ENCODE peak calls at places on chromosomes 7 and 10, in eight cellular contexts. K is stimulated activated CD4-positive, alpha-beta T cell treated with anti-CD3 and anti-CD28 coated beads, Interleukin-15, amount 100 ng/mL, for 1 hour; B is PC-3; O is left lung; N is hepatocyte; R is heart left ventricle; T is HT1080; F is activated naive CD4-positive, alpha-beta T cell treated with anti-CD3 and anti-CD28 coated beads for 36 hours. Z is an unnamed sample.

GRCh38 chr7:55405856-55406541 is 40.9 kb downstream of the LANCL2 start:
- DNase-seq in F (no peak), B (no peak), T (no peak), K (no peak), O (no peak), R (no peak), N (no peak), Z (no peak)

GRCh38 chr10:129890170-129890569 is 73.9 kb downstream of the EBF3 start:
- DNase-seq in O (no peak), N (no peak), F (no peak), K (no peak), T (no peak), R (no peak), B (no peak), Z (no peak)

GRCh38 chr10:88934900-88935672 is 17.5 kb downstream of the ACTA2 start:
- DNase-seq in F (peak), N (peak), O (peak), B (peak), R (peak), T (peak), K (peak), Z (peak)

GRCh38 chr10:28592953-28593352 is 60.0 kb downstream of the WAC start:
- DNase-seq in N (peak), F (no peak), K (no peak), B (peak), O (no peak), T (peak), R (no peak), Z (no peak)

GRCh38 chr10:14578060-14578952 is 196.4 kb downstream of the FAM107B start:
- DNase-seq in R (no peak), O (no peak), N (peak), F (no peak), T (peak), K (no peak), B (peak), Z (no peak)

GRCh38 chr7:26944486-26944885 is 80.1 kb upstream of the SKAP2 start:
- DNase-seq in R (no peak), N (no peak), B (no peak), K (no peak), F (no peak), O (no peak), T (no peak), Z (no peak)

GRCh38 chr7:112162161-112163020 is 43.8 kb downstream of the DOCK4 start:
- DNase-seq in O (peak), T (peak), F (no peak), N (peak), B (peak), R (peak), K (no peak), Z (no peak)

GRCh38 chr10:102470579-102471546 is 19.5 kb upstream of the C10orf95 start:
- DNase-seq in K (no peak), B (no peak), T (no peak), R (no peak), F (no peak), N (no peak), O (no peak), Z (no peak)

GRCh38 chr10:21292763-21293517 is 232.5 kb downstream of the SKIDA1 start:
- DNase-seq in K (no peak), O (peak), B (peak), R (peak), F (no peak), T (peak), N (peak), Z (no peak)